ENCODE peak calls at places on chromosomes 12 and 14, in six cellular contexts. I, V, T, U, N and A are unnamed samples.

GRCh38 chr14:101411151-101411550 is 150.1 kb upstream of the DIO3 start:
- DNase-seq in I (no peak), V (no peak), T (no peak), U (no peak), N (no peak), A (no peak)

GRCh38 chr14:104882325-104882973 is 17.4 kb downstream of the CEP170B start:
- DNase-seq in I (no peak), V (no peak), T (no peak), U (peak), N (peak), A (peak)

GRCh38 chr12:2826721-2827515 is 7.9 kb downstream of the NRIP2 start:
- DNase-seq in I (no peak), V (no peak), T (no peak), U (no peak), N (no peak), A (no peak)

GRCh38 chr12:6548556-6549378 is 7.1 kb downstream of the IFFO1 start:
- DNase-seq in I (no peak), V (no peak), T (no peak), U (no peak), N (peak), A (no peak)

GRCh38 chr12:44000309-44000952 is 164.6 kb downstream of the TMEM117 start:
- DNase-seq in I (peak), V (peak), T (no peak), U (no peak), N (no peak), A (no peak)

GRCh38 chr12:65649126-65649525 is 175.2 kb upstream of the HMGA2 start:
- DNase-seq in I (peak), V (peak), T (peak), U (no peak), N (no peak), A (no peak)

GRCh38 chr14:105939810-105940508 is 413.6 kb downstream of the TMEM121 start:
- DNase-seq in I (no peak), V (no peak), T (no peak), U (no peak), N (no peak), A (no peak)

GRCh38 chr14:26820101-26820500 is 222.3 kb upstream of the NOVA1 start:
- DNase-seq in I (no peak), V (no peak), T (no peak), U (no peak), N (no peak), A (no peak)

GRCh38 chr12:104342147-104342546 is 38.6 kb downstream of the EID3 start:
- DNase-seq in I (no peak), V (no peak), T (no peak), U (no peak), N (no peak), A (no peak)

GRCh38 chr14:31690056-31690455 is 128.9 kb downstream of the NUBPL start:
- DNase-seq in I (no peak), V (no peak), T (no peak), U (no peak), N (no peak), A (no peak)

GRCh38 chr12:125346361-125346760 is 281.1 kb downstream of the AACS start:
- DNase-seq in I (no peak), V (no peak), T (no peak), U (no peak), N (no peak), A (no peak)

GRCh38 chr12:94644622-94645021 is 5.7 kb downstream of the TMCC3 start:
- DNase-seq in I (peak), V (no peak), T (no peak), U (no peak), N (peak), A (no peak)

GRCh38 chr12:94643585-94643984 is 6.8 kb downstream of the TMCC3 start:
- DNase-seq in I (no peak), V (no peak), T (no peak), U (no peak), N (no peak), A (peak)

GRCh38 chr12:94640134-94640928 is 10.0 kb downstream of the TMCC3 start:
- DNase-seq in I (peak), V (no peak), T (no peak), U (no peak), N (no peak), A (peak)

GRCh38 chr12:94641283-94641682 is 9.1 kb downstream of the TMCC3 start:
- DNase-seq in I (peak), V (no peak), T (no peak), U (no peak), N (no peak), A (no peak)

DNA sequence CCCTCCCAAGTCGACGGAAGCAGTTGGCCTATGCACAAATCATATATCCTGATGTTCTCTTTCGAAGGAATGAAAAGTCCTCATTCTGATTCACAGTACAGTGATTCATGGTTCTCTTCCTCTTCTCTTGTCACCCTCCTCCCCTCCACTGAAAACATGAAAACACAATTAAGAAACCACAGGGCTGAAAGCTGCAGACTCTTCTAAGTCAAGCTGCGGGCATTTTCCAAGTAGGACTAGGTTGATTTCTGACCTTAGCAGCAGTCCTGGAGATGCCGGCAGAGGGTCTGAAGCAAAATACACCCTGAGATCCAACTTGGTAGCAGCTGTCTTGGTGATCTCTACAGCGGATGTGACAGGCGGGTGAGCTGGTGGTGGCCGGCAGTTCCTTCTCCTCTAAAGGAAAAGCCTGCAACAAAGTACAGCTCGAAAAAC is 6.2 kb downstream of the TMCC3 start:
- DNase-seq in I (no peak), V (no peak), T (no peak), U (no peak), N (no peak), A (peak)
- H3K4me3 ChIP-seq in I (peak), V (no peak), T (no peak), U (no peak), N (peak), A (peak)

GRCh38 chr12:46292754-46293402 is 24.0 kb upstream of the SLC38A1 start:
- DNase-seq in I (no peak), V (no peak), T (no peak), U (no peak), N (no peak), A (no peak)
- TF ChIP-seq CTCF in I (peak), V (peak), T (no peak), U (peak), N (no peak), A (no peak)

DNA sequence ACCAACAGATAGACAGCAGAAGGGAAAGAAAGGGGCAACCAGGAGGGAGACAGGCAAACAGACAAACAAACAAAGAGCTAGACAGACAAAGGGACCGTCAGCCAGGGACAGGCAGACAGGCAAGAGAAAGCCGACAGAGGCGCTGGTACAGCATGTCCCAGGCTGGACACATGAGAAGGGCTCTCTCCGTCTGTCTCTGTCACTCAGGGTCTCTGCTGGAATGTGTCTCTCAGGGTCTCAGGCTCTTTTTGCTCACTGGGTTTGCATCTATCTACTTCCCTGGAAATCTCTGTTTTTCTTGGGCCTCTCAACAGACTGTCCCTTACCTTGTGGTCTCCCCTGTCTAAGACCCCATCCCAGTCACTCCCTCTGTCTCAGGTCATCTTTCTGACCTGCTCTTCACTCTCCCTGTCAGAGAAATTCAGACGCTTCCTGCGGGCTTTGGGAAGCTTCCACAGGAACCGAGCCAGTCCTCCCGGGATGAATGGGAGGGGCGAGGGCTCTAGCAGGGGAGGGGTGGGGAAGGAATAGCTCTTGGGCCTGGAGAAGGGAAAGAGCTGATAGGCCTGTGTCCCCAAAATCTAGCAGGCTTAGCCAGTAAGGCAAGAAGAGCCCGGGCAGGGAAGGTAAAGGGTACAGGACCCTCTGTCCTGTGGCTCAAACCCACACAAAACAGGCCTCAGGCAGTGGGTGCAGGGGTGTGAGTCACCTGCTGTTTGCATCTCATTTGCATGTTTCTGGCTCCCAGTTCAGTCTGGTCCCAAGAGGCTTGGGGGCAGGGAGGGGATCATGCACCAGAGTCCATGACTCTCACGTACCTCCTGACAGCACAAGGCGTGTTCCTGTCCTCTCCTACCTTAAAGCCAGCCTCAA is 8.5 kb upstream of the SMUG1 start:
- DNase-seq in I (no peak), V (no peak), T (peak), U (no peak), N (peak), A (no peak)
- H3K4me3 ChIP-seq in I (no peak), V (no peak), T (no peak), U (no peak), N (peak), A (no peak)

GRCh38 chr12:12017798-12018197 is 52.9 kb upstream of the BCL2L14 start:
- DNase-seq in I (no peak), V (no peak), T (no peak), U (no peak), N (no peak), A (no peak)
- TF ChIP-seq CTCF in I (peak), V (peak), T (no peak), U (peak), N (no peak), A (no peak)

DNA sequence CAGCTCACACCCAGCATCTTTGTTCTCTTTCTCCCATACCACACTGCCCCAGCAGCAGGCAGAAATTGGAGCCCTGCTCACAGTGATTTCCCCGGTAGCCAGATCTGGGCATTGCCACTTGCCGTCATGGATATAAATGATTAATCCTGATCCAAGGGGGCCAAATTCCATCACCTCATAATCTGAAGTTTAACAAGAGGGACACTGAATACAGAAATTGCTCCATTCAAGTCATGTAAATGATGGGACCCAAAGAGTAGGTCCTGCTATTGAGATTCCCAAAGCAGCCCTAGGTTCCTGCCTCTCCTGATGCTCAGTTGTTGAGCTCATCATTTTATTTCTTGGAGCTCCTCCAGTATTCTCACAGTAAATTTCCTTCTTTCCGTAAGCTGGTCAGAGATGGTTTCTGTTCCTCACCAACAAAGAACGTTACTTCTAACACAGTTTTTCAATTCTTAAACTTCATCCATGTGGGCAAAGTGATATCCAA is 11.7 kb downstream of the ITPR2 start:
- DNase-seq in I (no peak), V (no peak), T (no peak), U (no peak), N (no peak), A (no peak)
- H3K4me3 ChIP-seq in I (peak), V (no peak), T (no peak), U (no peak), N (no peak), A (no peak)

DNA sequence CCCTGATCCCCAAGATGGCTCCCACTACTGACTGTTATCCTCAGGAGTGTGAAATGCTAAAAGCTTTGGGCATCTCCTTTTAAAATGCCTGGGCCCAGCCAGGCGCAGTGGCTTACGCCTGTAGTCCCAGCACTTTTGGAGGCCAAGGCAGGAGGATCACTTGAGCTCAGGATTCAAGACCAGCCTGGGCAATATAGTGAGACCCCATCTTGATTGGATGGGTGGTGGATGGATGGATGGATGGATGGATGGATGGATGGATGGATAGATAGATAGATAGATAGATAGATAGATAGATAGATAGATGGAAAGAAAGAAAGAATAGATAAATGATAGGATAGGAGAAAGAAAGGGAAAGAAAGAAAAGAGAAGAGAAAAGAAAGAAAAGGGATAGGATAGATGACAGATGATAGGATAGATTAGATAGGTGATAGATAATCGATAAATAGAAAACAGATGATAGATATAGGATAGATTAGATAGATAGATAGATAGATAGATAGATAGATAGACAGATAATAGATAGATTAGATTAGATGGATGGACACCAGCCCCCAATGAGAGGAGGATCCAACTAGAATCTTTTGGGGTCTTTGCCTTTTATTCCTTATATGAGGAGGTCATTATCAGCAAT is 9.5 kb downstream of the P2RX4 start:
- DNase-seq in I (no peak), V (no peak), T (no peak), U (no peak), N (no peak), A (no peak)
- TF ChIP-seq CTCF in I (no peak), V (no peak), T (no peak), U (no peak), N (no peak), A (no peak)

GRCh38 chr12:116745554-116745953 is 7.4 kb downstream of the RNFT2 start:
- DNase-seq in I (no peak), V (no peak), T (no peak), U (no peak), N (no peak), A (no peak)
- H3K4me3 ChIP-seq in I (no peak), V (no peak), T (no peak), U (no peak), N (no peak), A (no peak)